ENCODE peak calls at places on chromosomes 16 and 17, in ten cellular contexts. Y, R, K, L, D, E, H, B, U and Z are unnamed samples.
A peak's percentile ranks its signal among the peaks of the same experiment; 100 is the strongest.

GRCh38 chr17:63722403-63722802 is 19.2 kb downstream of the STRADA start:
- DNase-seq in D (no peak), K (no peak), L (no peak), E (no peak), H (no peak), R (no peak), B (no peak), U (no peak), Y (no peak), Z (no peak)

GRCh38 chr17:77361986-77362620 is 221.3 kb downstream of the SEC14L1 start:
- DNase-seq in E (peak; percentile 58), K (no peak), U (peak; percentile 50), B (no peak), H (no peak), L (no peak), D (peak; percentile 38), Y (no peak), R (no peak), Z (no peak)

GRCh38 chr16:30623558-30624283 is 13.5 kb upstream of the ZNF689 start:
- DNase-seq in U (no peak), K (peak; percentile 43), L (no peak), H (no peak), E (no peak), B (no peak), R (no peak), Y (no peak), D (no peak), Z (no peak)

GRCh38 chr16:27476240-27476639 is 73.5 kb downstream of the GTF3C1 start:
- DNase-seq in E (no peak), H (no peak), K (no peak), Y (no peak), L (no peak), B (no peak), D (no peak), U (no peak), R (no peak), Z (no peak)

GRCh38 chr17:2051388-2052237 is 3.3 kb upstream of the HIC1 start:
- DNase-seq in R (no peak), U (peak; percentile 65), Y (no peak), K (no peak), H (no peak), B (no peak), E (peak; percentile 64), D (no peak), L (no peak), Z (no peak)

GRCh38 chr17:80119839-80120238 is 18.5 kb downstream of the GAA start:
- DNase-seq in H (no peak), K (no peak), Y (no peak), B (no peak), U (peak; percentile 33), L (no peak), D (no peak), E (no peak), R (no peak), Z (no peak)

GRCh38 chr16:46882304-46882939 is 1.7 kb upstream of the GPT2 start:
- DNase-seq in D (no peak), R (no peak), U (no peak), H (no peak), K (no peak), E (no peak), B (no peak), L (peak; percentile 44), Y (no peak), Z (no peak)

GRCh38 chr16:12546918-12547607 is 256.6 kb downstream of the CPPED1 start:
- DNase-seq in Y (no peak), D (no peak), U (no peak), B (no peak), L (no peak), H (no peak), K (no peak), R (no peak), E (no peak), Z (no peak)

GRCh38 chr17:48500435-48501426 is 30.1 kb downstream of the HOXB1 start:
- DNase-seq in H (no peak), U (peak; percentile 93), L (peak; percentile 48), E (peak; percentile 81), D (no peak), Y (no peak), K (no peak), B (no peak), R (no peak), Z (no peak)

GRCh38 chr17:8485491-8485890 is 49.8 kb downstream of the NDEL1 start:
- DNase-seq in H (no peak), L (no peak), D (no peak), K (no peak), B (no peak), R (no peak), E (no peak), Y (no peak), U (no peak), Z (no peak)

GRCh38 chr16:82439678-82440293 is 187.0 kb upstream of the CDH13 start:
- DNase-seq in B (no peak), L (peak; percentile 20), H (peak; percentile 45), U (no peak), D (no peak), R (no peak), Y (no peak), E (peak; percentile 73), K (no peak), Z (no peak)

DNA sequence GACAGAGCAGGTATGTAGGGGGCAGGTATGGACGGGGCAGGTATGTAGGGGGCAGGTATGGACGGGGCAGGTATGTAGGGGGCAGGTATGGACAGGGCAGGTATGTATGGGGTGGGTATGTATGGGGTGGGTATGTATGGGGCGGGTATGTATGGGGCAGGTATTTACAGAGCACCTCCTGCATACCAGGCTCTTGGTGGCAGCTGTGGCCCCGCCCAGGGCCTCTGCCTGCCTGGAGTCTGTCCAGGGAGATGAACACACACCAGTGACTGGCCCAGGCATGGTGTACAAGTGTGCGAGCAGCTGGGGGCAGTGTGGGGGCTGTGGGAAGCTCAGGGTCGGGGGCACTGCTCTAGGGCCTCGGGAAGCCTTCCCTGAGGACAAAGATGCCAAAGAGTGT is 4.4 kb downstream of the RPL3L start:
- DNase-seq in D (no peak), E (no peak), L (no peak), K (no peak), H (no peak), Y (no peak), B (no peak), U (no peak), R (no peak), Z (no peak)
- TF ChIP-seq CTCF in D (no peak), E (no peak), L (no peak), K (no peak), H (no peak), Y (no peak), B (no peak), U (no peak), R (no peak), Z (no peak)

DNA sequence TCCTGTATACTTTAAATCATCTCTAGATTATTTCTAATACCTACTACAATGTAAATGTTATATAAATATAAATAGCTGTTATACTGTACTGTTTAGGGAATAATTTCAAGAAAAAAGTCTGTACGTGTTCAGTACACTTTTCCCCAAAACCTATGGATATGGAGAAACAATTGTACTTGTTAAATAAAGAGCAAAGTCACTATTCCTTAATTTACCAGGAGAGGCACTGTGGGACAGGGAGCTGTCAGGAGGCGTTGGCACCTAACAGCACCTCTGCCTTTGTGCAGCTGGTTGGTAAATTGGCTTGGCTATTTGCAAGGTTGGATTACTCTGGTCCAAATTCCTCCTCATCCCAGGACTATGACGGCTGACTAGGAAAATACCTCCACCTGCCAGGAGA is 28.0 kb downstream of the CRHR1 start:
- DNase-seq in L (no peak), K (peak; percentile 13), E (no peak), D (no peak), H (peak; percentile 40), R (no peak), B (no peak), U (no peak), Y (no peak), Z (no peak)
- TF ChIP-seq CTCF in L (no peak), K (peak; percentile 14), E (peak; percentile 68), D (no peak), H (peak; percentile 12), R (no peak), B (peak; percentile 20), U (no peak), Y (no peak), Z (no peak)

GRCh38 chr17:17872468-17873345 is 35.9 kb upstream of the SREBF1 start:
- DNase-seq in R (no peak), Y (no peak), E (peak; percentile 44), D (no peak), H (no peak), L (no peak), U (no peak), K (peak; percentile 28), B (no peak), Z (no peak)

GRCh38 chr17:17868637-17869522 is 32.1 kb upstream of the SREBF1 start:
- DNase-seq in B (no peak), H (no peak), U (no peak), Y (no peak), D (no peak), R (no peak), K (peak; percentile 40), L (no peak), E (peak; percentile 75), Z (no peak)

GRCh38 chr17:17871913-17872312 is 35.1 kb upstream of the SREBF1 start:
- DNase-seq in D (no peak), Y (no peak), U (no peak), R (no peak), L (no peak), E (no peak), H (no peak), K (no peak), B (no peak), Z (no peak)

GRCh38 chr17:17873450-17873991 is 36.7 kb upstream of the SREBF1 start:
- DNase-seq in Y (no peak), U (no peak), D (no peak), E (no peak), B (no peak), K (no peak), H (no peak), L (no peak), R (no peak), Z (no peak)

GRCh38 chr17:17870292-17870691 is 33.5 kb upstream of the SREBF1 start:
- DNase-seq in U (no peak), R (no peak), K (no peak), B (no peak), H (no peak), E (peak; percentile 72), Y (no peak), D (no peak), L (no peak), Z (no peak)
- TF ChIP-seq CTCF in U (no peak), R (no peak), K (no peak), B (no peak), H (peak; percentile 21), E (peak; percentile 55), Y (no peak), D (no peak), L (no peak), Z (no peak)

DNA sequence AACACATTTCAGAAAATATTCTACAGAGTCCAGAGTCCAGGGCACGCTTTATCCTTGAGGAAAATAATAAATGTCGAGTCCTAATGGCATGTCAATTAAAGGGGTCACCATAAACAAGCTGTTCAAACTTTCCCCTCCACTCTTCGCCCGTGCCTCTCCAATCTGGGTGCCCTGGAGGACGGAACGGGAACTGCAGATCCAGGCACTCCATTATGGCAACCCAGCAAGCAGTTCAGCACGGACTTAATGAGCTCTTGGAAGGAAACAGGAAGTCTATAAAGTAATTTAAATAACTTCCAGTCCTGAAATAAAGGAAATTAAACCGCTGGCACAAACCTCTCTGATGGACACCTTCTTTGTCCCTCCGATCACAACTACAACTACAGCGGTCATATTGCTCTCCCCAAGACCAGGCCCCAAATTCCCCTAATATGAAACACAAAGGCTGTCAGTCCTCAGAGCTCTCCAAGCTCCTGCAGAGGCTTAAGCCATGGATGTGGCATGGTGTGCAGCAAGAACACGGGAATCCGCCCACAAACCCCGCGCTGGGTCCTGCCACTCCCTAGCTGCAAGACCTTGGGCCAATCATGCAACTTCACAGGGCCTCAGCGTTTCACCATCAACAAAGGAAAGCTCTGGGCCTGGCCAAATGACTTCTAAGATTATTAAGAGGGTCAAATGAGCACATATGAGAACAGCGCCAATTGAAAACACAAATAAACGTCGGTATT is 52.6 kb downstream of the ZFHX3 start:
- DNase-seq in R (peak; percentile 59), D (no peak), K (no peak), H (peak; percentile 56), E (peak; percentile 89), B (no peak), L (no peak), Y (no peak), U (no peak), Z (no peak)
- TF ChIP-seq CTCF in R (no peak), D (peak; percentile 52), K (peak; percentile 42), H (peak; percentile 3), E (peak; percentile 87), B (peak; percentile 37), L (peak; percentile 13), Y (peak; percentile 59), U (peak; percentile 15), Z (peak; percentile 47)